ENCODE peak calls at places on chromosomes 7 and 10, in four cellular contexts. P is cardiac muscle cell, J is psoas muscle, A is stomach. M is an unnamed sample.

GRCh38 chr7:46603780-46604725 is 683.0 kb upstream of the IGFBP3 start:
- DNase-seq in P (peak; percentile 93), J (peak; percentile 96), A (peak; percentile 89), M (no peak)

GRCh38 chr7:22430457-22430856 is 69.5 kb downstream of the STEAP1B start:
- DNase-seq in P (peak; percentile 14), J (no peak), A (no peak), M (no peak)

GRCh38 chr7:66297579-66297978 is 92.4 kb downstream of the TPST1 start:
- DNase-seq in P (no peak), J (no peak), A (no peak), M (no peak)

GRCh38 chr10:44822993-44823392 is 88.1 kb upstream of the TMEM72 start:
- DNase-seq in P (no peak), J (no peak), A (no peak), M (no peak)

GRCh38 chr7:47485640-47486435 is 96.1 kb downstream of the TNS3 start:
- DNase-seq in P (no peak), J (no peak), A (peak; percentile 89), M (no peak)

GRCh38 chr10:42594246-42594650 is 44.1 kb downstream of the ZNF33B start:
- DNase-seq in P (peak; percentile 91), J (no peak), A (no peak), M (no peak)

GRCh38 chr7:2063562-2064360 is 169.0 kb downstream of the MAD1L1 start:
- DNase-seq in P (peak; percentile 20), J (no peak), A (peak; percentile 65), M (no peak)

GRCh38 chr10:34880817-34881216 is 65.7 kb upstream of the PARD3 start:
- DNase-seq in P (no peak), J (no peak), A (no peak), M (no peak)

GRCh38 chr10:92894081-92894480 is 45.8 kb downstream of the EXOC6 start:
- DNase-seq in P (no peak), J (no peak), A (no peak), M (no peak)

GRCh38 chr7:12456506-12456905 is 52.8 kb upstream of the VWDE start:
- DNase-seq in P (peak; percentile 3), J (no peak), A (no peak), M (no peak)

GRCh38 chr7:25720427-25720826 is 431.6 kb upstream of the NFE2L3 start:
- DNase-seq in P (peak; percentile 23), J (no peak), A (no peak), M (no peak)

GRCh38 chr7:1666251-1666778 is 3.8 kb upstream of the ELFN1 start:
- DNase-seq in P (no peak), J (peak; percentile 50), A (no peak), M (peak; percentile 16)

GRCh38 chr7:132609906-132610520 is 33.7 kb upstream of the PLXNA4 start:
- DNase-seq in P (no peak), J (no peak), A (no peak), M (no peak)

GRCh38 chr7:15326044-15326644 is 235.7 kb downstream of the AGMO start:
- DNase-seq in P (peak; percentile 58), J (no peak), A (no peak), M (no peak)

GRCh38 chr7:82699773-82700186 is 256.2 kb upstream of the CACNA2D1 start:
- DNase-seq in P (peak; percentile 9), J (no peak), A (peak; percentile 28), M (no peak)

GRCh38 chr10:3968727-3969126 is 183.7 kb upstream of the KLF6 start:
- DNase-seq in P (no peak), J (no peak), A (no peak), M (no peak)

GRCh38 chr10:88840881-88841280 is 10.8 kb downstream of the ANKRD22 start:
- DNase-seq in P (no peak), J (no peak), A (no peak), M (no peak)

GRCh38 chr7:138865843-138866242 is 67.8 kb upstream of the ATP6V0A4 start:
- DNase-seq in P (peak; percentile 17), J (no peak), A (no peak), M (no peak)

GRCh38 chr7:23514755-23515154 is 17.0 kb downstream of the TRA2A start:
- DNase-seq in P (no peak), J (no peak), A (no peak), M (no peak)

GRCh38 chr10:96814264-96814663 is 17.8 kb upstream of the LCOR start:
- DNase-seq in P (peak; percentile 50), J (no peak), A (no peak), M (no peak)

GRCh38 chr7:146956853-146957252 is 840.3 kb downstream of the CNTNAP2 start:
- DNase-seq in P (no peak), J (no peak), A (no peak), M (no peak)

GRCh38 chr10:23742368-23742767 is 303.5 kb downstream of the OTUD1 start:
- DNase-seq in P (no peak), J (no peak), A (no peak), M (no peak)

GRCh38 chr10:76315240-76315639 is 883.8 kb downstream of the LRMDA start:
- DNase-seq in P (no peak), J (no peak), A (no peak), M (no peak)

GRCh38 chr7:114051871-114052324 is 133.1 kb upstream of the PPP1R3A start:
- DNase-seq in P (no peak), J (no peak), A (no peak), M (no peak)

GRCh38 chr10:58291538-58292174 is 22.7 kb downstream of the CISD1 start:
- DNase-seq in P (peak; percentile 80), J (no peak), A (no peak), M (no peak)

GRCh38 chr7:42763137-42763551 is 148.7 kb downstream of the C7orf25 start:
- DNase-seq in P (no peak), J (no peak), A (no peak), M (no peak)

GRCh38 chr7:124782335-124782734 is 16.7 kb upstream of the GPR37 start:
- DNase-seq in P (no peak), J (no peak), A (no peak), M (no peak)

GRCh38 chr7:150401424-150401790 is 22.3 kb downstream of the ZNF775 start:
- DNase-seq in P (no peak), J (no peak), A (no peak), M (no peak)

GRCh38 chr10:43199684-43200537 is 61.7 kb downstream of the CSGALNACT2 start:
- DNase-seq in P (no peak), J (no peak), A (peak; percentile 18), M (peak; percentile 8)

GRCh38 chr10:46541735-46542566 is 14.5 kb downstream of the GPRIN2 start:
- DNase-seq in P (no peak), J (peak; percentile 22), A (peak; percentile 25), M (peak; percentile 29)

GRCh38 chr7:157692156-157693011 is 355.6 kb downstream of the DNAJB6 start:
- DNase-seq in P (no peak), J (no peak), A (no peak), M (no peak)
- H3K4me3 ChIP-seq in P (no peak overlapping the region), J (no peak overlapping the region), A (peak overlapping the region; percentile 40), M (peak overlapping the region; percentile 60)

GRCh38 chr7:31772211-31772610 is 85.2 kb downstream of the PPP1R17 start:
- DNase-seq in P (no peak), J (no peak), A (no peak), M (no peak)

GRCh38 chr7:31775511-31775910 is 88.5 kb downstream of the PPP1R17 start:
- DNase-seq in P (no peak), J (no peak), A (peak; percentile 33), M (no peak)

GRCh38 chr7:31782411-31782991 is 95.5 kb downstream of the PPP1R17 start:
- DNase-seq in P (peak; percentile 75), J (no peak), A (no peak), M (no peak)

GRCh38 chr7:31778296-31778695 is 91.3 kb downstream of the PPP1R17 start:
- DNase-seq in P (no peak), J (no peak), A (no peak), M (no peak)

DNA sequence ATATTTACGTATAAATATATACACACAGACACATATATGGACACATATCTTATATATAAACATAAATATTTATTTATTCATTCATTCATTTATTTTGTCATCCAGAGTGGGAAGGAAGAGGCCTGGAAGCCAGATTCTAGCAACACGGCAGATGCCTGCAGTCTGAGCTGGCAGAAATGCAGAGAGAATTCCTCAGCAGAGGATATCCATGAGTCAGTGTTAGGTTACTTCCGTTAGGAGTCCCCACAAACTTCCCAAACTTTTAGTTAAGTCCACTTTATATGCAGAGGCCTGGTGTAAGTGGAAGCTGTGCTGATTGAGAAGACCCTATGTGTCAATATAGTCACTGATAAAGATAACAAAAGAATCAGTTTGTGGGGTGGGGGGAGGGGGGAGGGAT is 89.6 kb downstream of the PPP1R17 start:
- DNase-seq in P (peak; percentile 61), J (no peak), A (no peak), M (no peak)
- TF ChIP-seq CTCF in P (no peak), J (no peak), A (no peak), M (no peak)

GRCh38 chr10:130020651-130021372 is 56.7 kb upstream of the EBF3 start:
- DNase-seq in P (peak; percentile 14), J (no peak), A (no peak), M (no peak)
- H3K27ac ChIP-seq in P (no peak overlapping the region), J (no peak overlapping the region), A (no peak overlapping the region), M (no peak overlapping the region)

DNA sequence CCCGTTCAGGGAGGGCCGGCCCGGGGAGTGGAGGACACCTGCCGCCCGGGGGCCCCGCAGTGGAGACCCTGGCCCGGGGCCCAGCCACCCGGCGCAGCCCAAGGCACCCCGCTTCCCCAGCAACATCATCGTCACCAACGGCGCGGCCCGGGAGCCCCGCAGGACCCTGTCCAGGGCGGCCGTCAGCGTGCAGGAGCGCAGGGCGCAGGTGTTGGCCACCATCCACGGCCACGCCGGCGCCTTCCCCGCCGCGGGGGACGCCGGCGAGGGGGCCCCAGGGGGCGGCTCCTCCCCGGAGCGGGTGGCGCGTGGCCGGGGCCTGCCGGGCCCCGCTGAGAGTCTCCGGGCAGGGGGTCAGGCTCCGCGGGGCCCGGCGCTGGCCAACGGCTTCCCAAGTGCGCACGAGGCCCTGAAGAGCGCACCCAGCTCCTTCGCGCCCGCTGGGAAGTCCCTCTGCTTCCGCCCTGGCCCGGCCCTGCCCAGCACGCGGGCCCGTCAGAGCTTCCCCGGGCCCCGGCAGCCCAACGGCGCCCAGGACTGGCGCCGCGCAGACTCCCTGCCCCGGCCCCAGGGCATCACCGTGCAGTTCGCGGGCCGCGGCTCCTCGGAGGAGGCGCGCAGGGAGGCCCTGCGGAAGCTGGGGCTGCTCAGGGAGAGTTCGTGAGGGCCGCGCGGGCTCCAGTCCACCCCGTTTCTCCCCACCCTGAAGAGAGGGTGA is 46.7 kb downstream of the PROSER2 start:
- DNase-seq in P (peak; percentile 61), J (no peak), A (no peak), M (no peak)
- H3K4me3 ChIP-seq in P (no peak overlapping the region), J (peak overlapping the region; percentile 43), A (peak overlapping the region; percentile 21), M (peak overlapping the region; percentile 58)

DNA sequence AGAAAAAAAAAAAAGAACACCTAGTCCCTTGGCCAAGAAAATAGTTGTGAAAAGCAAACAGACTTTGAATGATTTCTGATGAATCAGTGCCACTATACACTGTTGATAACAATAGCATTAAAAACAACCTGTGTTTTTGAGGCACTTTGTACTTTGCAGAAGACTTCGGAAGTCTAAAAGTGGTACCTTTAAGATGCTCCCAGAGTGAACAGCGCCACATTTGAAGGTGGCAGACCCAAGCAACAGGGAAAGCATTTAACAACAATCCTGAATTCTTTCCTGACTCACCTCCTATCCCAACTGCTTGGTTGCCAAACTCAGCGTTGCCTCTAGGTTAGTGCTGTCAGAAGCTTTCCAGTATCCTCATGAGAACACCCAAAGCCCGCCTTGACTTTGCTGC is 102.5 kb upstream of the CCDC6 start:
- DNase-seq in P (no peak), J (no peak), A (no peak), M (no peak)
- TF ChIP-seq CTCF in P (no peak), J (no peak), A (no peak), M (no peak)

GRCh38 chr7:105219771-105220160 is 169.0 kb downstream of the SRPK2 start:
- DNase-seq in P (peak; percentile 13), J (no peak), A (no peak), M (no peak)
- H3K27ac ChIP-seq in P (no peak overlapping the region), J (peak overlapping the region; percentile 47), A (no peak overlapping the region), M (no peak overlapping the region)

M was measured in dorsolateral prefrontal cortex.